ENCODE peak calls at places on chromosomes 12 and 14, in eight cellular contexts. C is dorsolateral prefrontal cortex, Z is choroid plexus epithelial cell, J is cardiac muscle cell, S is heart left ventricle, E is HFFc6, O is tibial artery, N is foreskin fibroblast. V is an unnamed sample.

GRCh38 chr12:54201001-54201794 is 12.4 kb upstream of the SMUG1 start:
- DNase-seq in O (peak), E (peak), J (peak), Z (peak), S (peak), C (no peak), N (peak), V (no peak)

GRCh38 chr14:102155150-102155549 is 15.5 kb downstream of the WDR20 start:
- DNase-seq in E (peak), C (no peak), S (no peak), J (peak), Z (peak), O (no peak), N (peak), V (no peak)

GRCh38 chr14:70789361-70789760 is 20.0 kb downstream of the MAP3K9 start:
- DNase-seq in S (no peak), O (no peak), J (peak), C (no peak), Z (peak), N (peak), E (peak), V (no peak)

GRCh38 chr12:108629824-108630476 is 3.7 kb downstream of the SELPLG start:
- DNase-seq in C (no peak), S (peak), N (peak), J (no peak), E (peak), O (no peak), Z (peak), V (no peak)

GRCh38 chr14:61252354-61253063 is 28.6 kb downstream of the TMEM30B start:
- DNase-seq in Z (peak), O (peak), J (peak), E (peak), C (peak), S (peak), N (peak), V (peak)

GRCh38 chr12:38053655-38054464 is 262.7 kb upstream of the ALG10B start:
- DNase-seq in O (no peak), S (no peak), N (no peak), J (no peak), E (no peak), C (no peak), Z (no peak), V (no peak)

GRCh38 chr14:99671230-99672224 is 12.6 kb upstream of the CYP46A1 start:
- DNase-seq in O (no peak), C (peak), J (no peak), Z (no peak), N (no peak), S (no peak), E (no peak), V (no peak)

GRCh38 chr12:88035907-88036289 is 6.7 kb upstream of the C12orf50 start:
- DNase-seq in Z (no peak), J (no peak), O (no peak), S (no peak), E (no peak), C (no peak), N (no peak), V (no peak)

GRCh38 chr14:21917699-21918436 is 244.2 kb upstream of the OR4E1 start:
- DNase-seq in N (peak), O (no peak), J (peak), E (peak), Z (peak), S (no peak), C (no peak), V (peak)

GRCh38 chr12:107317751-107318553 is 224.6 kb upstream of the CRY1 start:
- DNase-seq in J (peak), O (peak), N (peak), C (no peak), Z (peak), E (no peak), S (peak), V (peak)

GRCh38 chr12:42482086-42482819 is 107.3 kb downstream of the PRICKLE1 start:
- DNase-seq in S (peak), Z (peak), C (no peak), O (no peak), J (peak), N (peak), E (peak), V (no peak)

GRCh38 chr14:81302613-81303012 is 81.9 kb upstream of the GTF2A1 start:
- DNase-seq in Z (no peak), O (no peak), N (no peak), S (no peak), C (no peak), E (no peak), J (no peak), V (no peak)

GRCh38 chr14:100664841-100665425 is 61.8 kb upstream of the DLK1 start:
- DNase-seq in Z (peak), S (no peak), E (peak), N (peak), J (no peak), C (no peak), O (no peak), V (no peak)

DNA sequence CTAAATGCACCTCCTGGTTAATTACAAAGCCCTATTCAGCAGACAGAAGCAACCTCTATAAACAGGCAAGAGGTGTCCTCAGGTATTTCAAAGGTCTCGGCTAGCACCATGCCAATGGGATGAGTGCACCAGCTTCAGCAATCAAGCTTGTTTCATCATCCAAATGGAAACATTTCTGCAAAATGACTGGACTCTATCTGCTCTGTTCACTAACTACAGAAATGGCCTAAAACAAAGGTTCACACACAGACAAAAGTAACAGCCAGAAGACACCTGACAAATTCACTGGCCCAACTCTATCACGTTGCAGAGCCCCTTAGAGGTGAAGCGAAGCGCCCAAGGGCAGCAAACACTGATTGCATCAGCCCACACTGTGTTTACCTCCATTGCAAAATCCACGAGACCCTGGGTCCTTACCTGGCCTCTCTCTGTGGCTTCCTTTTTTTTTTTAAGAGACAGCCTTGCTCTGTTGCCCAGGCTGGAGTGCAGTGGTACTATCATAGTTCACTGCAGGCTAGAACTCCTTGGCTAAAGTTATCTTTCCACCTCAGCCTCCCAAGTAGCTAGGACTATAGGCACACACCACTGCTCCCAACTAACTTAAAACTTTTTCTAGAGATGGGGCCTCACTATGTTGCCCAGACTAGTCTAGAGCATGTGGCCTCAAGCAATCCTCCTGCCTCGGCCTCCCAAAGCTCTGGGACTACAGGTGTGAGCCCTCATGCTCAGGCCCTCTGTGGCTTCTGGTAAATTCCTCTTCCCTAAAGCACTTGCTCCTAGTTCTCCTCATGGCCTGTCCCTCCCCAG is 8.5 kb upstream of the SYNE3 start:
- DNase-seq in C (no peak), Z (peak), N (peak), S (no peak), E (peak), J (no peak), O (no peak), V (no peak)
- TF ChIP-seq CTCF in C (no peak), Z (no peak), N (no peak), S (no peak), E (no peak), J (no peak), O (no peak), V (no peak)

GRCh38 chr14:90815817-90816662 is at the start of gene TTC7B:
- DNase-seq in S (peak), O (no peak), N (peak), Z (peak), E (no peak), J (peak), C (no peak), V (no peak)
- TF ChIP-seq CTCF in S (peak), O (peak), N (peak), Z (peak), E (no peak), J (peak), C (no peak), V (peak)

GRCh38 chr14:103729496-103730448 is 14.2 kb downstream of the ZFYVE21 start:
- DNase-seq in J (no peak), O (no peak), N (no peak), E (no peak), C (no peak), Z (no peak), S (peak), V (no peak)

GRCh38 chr14:103731916-103732867 is 16.6 kb downstream of the ZFYVE21 start:
- DNase-seq in O (peak), N (no peak), E (no peak), Z (no peak), C (no peak), S (no peak), J (no peak), V (no peak)

GRCh38 chr14:103731481-103731880 is 15.9 kb downstream of the ZFYVE21 start:
- DNase-seq in J (no peak), E (no peak), N (no peak), O (no peak), Z (no peak), C (no peak), S (peak), V (no peak)

GRCh38 chr14:103728721-103729120 is 13.1 kb downstream of the ZFYVE21 start:
- DNase-seq in O (no peak), S (peak), J (no peak), Z (no peak), N (no peak), E (no peak), C (no peak), V (no peak)

GRCh38 chr14:103730490-103731035 is 15.0 kb downstream of the ZFYVE21 start:
- DNase-seq in N (no peak), E (no peak), Z (no peak), J (no peak), C (no peak), O (peak), S (peak), V (no peak)
- TF ChIP-seq CTCF in N (no peak), E (peak), Z (peak), J (no peak), C (no peak), O (no peak), S (no peak), V (peak)

GRCh38 chr14:74980746-74981661 is 21.7 kb upstream of the EIF2B2 start:
- DNase-seq in O (peak), N (peak), S (peak), C (no peak), E (no peak), J (peak), Z (peak), V (no peak)
- TF ChIP-seq CTCF in O (no peak), N (no peak), S (no peak), C (no peak), E (no peak), J (no peak), Z (peak), V (no peak)

V was measured in HFF-Myc.